ENCODE peak calls at places on chromosomes 6 and 20, in seven cellular contexts. One of them, this sample, is unnamed.
A peak's percentile ranks its signal among the peaks of the same experiment; 100 is the strongest.

GRCh38 chr20:50111120-50111828 is 1.7 kb downstream of the UBE2V1 start:
- DNase-seq in WERI-Rb-1: no peak
- DNase-seq in AG09309: no peak
- DNase-seq in right lobe of liver: no peak
- DNase-seq in GM13976: no peak
- DNase-seq in stimulated activated CD4-positive, alpha-beta T cell treated with anti-CD3 and anti-CD28 coated beads, TNF-alpha, amount 100 ng/mL, for 4 hours: no peak
- DNase-seq in GM10248: no peak
- DNase-seq in this sample: no peak

GRCh38 chr6:26170181-26170580 is 83.0 kb downstream of the HFE start:
- DNase-seq in WERI-Rb-1: no peak
- DNase-seq in AG09309: no peak
- DNase-seq in right lobe of liver: no peak
- DNase-seq in GM13976: no peak
- DNase-seq in stimulated activated CD4-positive, alpha-beta T cell treated with anti-CD3 and anti-CD28 coated beads, TNF-alpha, amount 100 ng/mL, for 4 hours: no peak
- DNase-seq in GM10248: peak; percentile 20
- DNase-seq in this sample: no peak

GRCh38 chr6:157148391-157149323 is 174.7 kb downstream of the TMEM242 start:
- DNase-seq in WERI-Rb-1: no peak
- DNase-seq in AG09309: peak; percentile 76
- DNase-seq in right lobe of liver: no peak
- DNase-seq in GM13976: no peak
- DNase-seq in stimulated activated CD4-positive, alpha-beta T cell treated with anti-CD3 and anti-CD28 coated beads, TNF-alpha, amount 100 ng/mL, for 4 hours: no peak
- DNase-seq in GM10248: no peak
- DNase-seq in this sample: no peak

GRCh38 chr20:24718696-24719095 is 230.4 kb upstream of the CST7 start:
- DNase-seq in WERI-Rb-1: no peak
- DNase-seq in AG09309: no peak
- DNase-seq in right lobe of liver: no peak
- DNase-seq in GM13976: no peak
- DNase-seq in stimulated activated CD4-positive, alpha-beta T cell treated with anti-CD3 and anti-CD28 coated beads, TNF-alpha, amount 100 ng/mL, for 4 hours: no peak
- DNase-seq in GM10248: no peak
- DNase-seq in this sample: no peak

GRCh38 chr6:27687154-27688013 is 214.5 kb upstream of the ZNF184 start:
- DNase-seq in WERI-Rb-1: peak; percentile 96
- DNase-seq in AG09309: no peak
- DNase-seq in right lobe of liver: peak; percentile 68
- DNase-seq in GM13976: peak; percentile 86
- DNase-seq in stimulated activated CD4-positive, alpha-beta T cell treated with anti-CD3 and anti-CD28 coated beads, TNF-alpha, amount 100 ng/mL, for 4 hours: peak; percentile 61
- DNase-seq in GM10248: peak; percentile 83
- DNase-seq in this sample: no peak

GRCh38 chr6:52507557-52508260 is 69.2 kb downstream of the TRAM2 start:
- DNase-seq in WERI-Rb-1: no peak
- DNase-seq in AG09309: no peak
- DNase-seq in right lobe of liver: no peak
- DNase-seq in GM13976: peak; percentile 3
- DNase-seq in stimulated activated CD4-positive, alpha-beta T cell treated with anti-CD3 and anti-CD28 coated beads, TNF-alpha, amount 100 ng/mL, for 4 hours: no peak
- DNase-seq in GM10248: no peak
- DNase-seq in this sample: no peak

GRCh38 chr6:91654844-91655192 is 1067.9 kb upstream of the MAP3K7 start:
- DNase-seq in WERI-Rb-1: no peak
- DNase-seq in AG09309: no peak
- DNase-seq in right lobe of liver: no peak
- DNase-seq in GM13976: no peak
- DNase-seq in stimulated activated CD4-positive, alpha-beta T cell treated with anti-CD3 and anti-CD28 coated beads, TNF-alpha, amount 100 ng/mL, for 4 hours: no peak
- DNase-seq in GM10248: no peak
- DNase-seq in this sample: no peak

GRCh38 chr6:93792751-93793150 is 373.4 kb upstream of the EPHA7 start:
- DNase-seq in WERI-Rb-1: no peak
- DNase-seq in AG09309: no peak
- DNase-seq in right lobe of liver: no peak
- DNase-seq in GM13976: no peak
- DNase-seq in stimulated activated CD4-positive, alpha-beta T cell treated with anti-CD3 and anti-CD28 coated beads, TNF-alpha, amount 100 ng/mL, for 4 hours: no peak
- DNase-seq in GM10248: no peak
- DNase-seq in this sample: no peak

GRCh38 chr6:121436172-121436965 is 923 bp downstream of the GJA1 start:
- DNase-seq in WERI-Rb-1: no peak
- DNase-seq in AG09309: no peak
- DNase-seq in right lobe of liver: no peak
- DNase-seq in GM13976: no peak
- DNase-seq in stimulated activated CD4-positive, alpha-beta T cell treated with anti-CD3 and anti-CD28 coated beads, TNF-alpha, amount 100 ng/mL, for 4 hours: no peak
- DNase-seq in GM10248: no peak
- DNase-seq in this sample: no peak

GRCh38 chr6:138115191-138115590 is 8.0 kb upstream of the PERP start:
- DNase-seq in WERI-Rb-1: no peak
- DNase-seq in AG09309: no peak
- DNase-seq in right lobe of liver: no peak
- DNase-seq in GM13976: no peak
- DNase-seq in stimulated activated CD4-positive, alpha-beta T cell treated with anti-CD3 and anti-CD28 coated beads, TNF-alpha, amount 100 ng/mL, for 4 hours: no peak
- DNase-seq in GM10248: no peak
- DNase-seq in this sample: no peak

GRCh38 chr6:41955412-41955811 is 13.8 kb upstream of the CCND3 start:
- DNase-seq in WERI-Rb-1: no peak
- DNase-seq in AG09309: no peak
- DNase-seq in right lobe of liver: no peak
- DNase-seq in GM13976: no peak
- DNase-seq in stimulated activated CD4-positive, alpha-beta T cell treated with anti-CD3 and anti-CD28 coated beads, TNF-alpha, amount 100 ng/mL, for 4 hours: no peak
- DNase-seq in GM10248: no peak
- DNase-seq in this sample: no peak

GRCh38 chr6:38901802-38902522 is 146.6 kb upstream of the GLP1R start:
- DNase-seq in WERI-Rb-1: no peak
- DNase-seq in AG09309: no peak
- DNase-seq in right lobe of liver: no peak
- DNase-seq in GM13976: no peak
- DNase-seq in stimulated activated CD4-positive, alpha-beta T cell treated with anti-CD3 and anti-CD28 coated beads, TNF-alpha, amount 100 ng/mL, for 4 hours: no peak
- DNase-seq in GM10248: no peak
- DNase-seq in this sample: no peak

GRCh38 chr20:6819599-6819998 is 52.1 kb downstream of the BMP2 start:
- DNase-seq in WERI-Rb-1: no peak
- DNase-seq in AG09309: no peak
- DNase-seq in right lobe of liver: no peak
- DNase-seq in GM13976: no peak
- DNase-seq in stimulated activated CD4-positive, alpha-beta T cell treated with anti-CD3 and anti-CD28 coated beads, TNF-alpha, amount 100 ng/mL, for 4 hours: no peak
- DNase-seq in GM10248: no peak
- DNase-seq in this sample: no peak

GRCh38 chr6:686528-686927 is 6.4 kb downstream of the EXOC2 start:
- DNase-seq in WERI-Rb-1: peak; percentile 53
- DNase-seq in AG09309: no peak
- DNase-seq in right lobe of liver: no peak
- DNase-seq in GM13976: no peak
- DNase-seq in stimulated activated CD4-positive, alpha-beta T cell treated with anti-CD3 and anti-CD28 coated beads, TNF-alpha, amount 100 ng/mL, for 4 hours: no peak
- DNase-seq in GM10248: no peak
- DNase-seq in this sample: no peak

This sample was measured in keratinocyte.